ENCODE peak calls at places on chromosomes 16 and 17, in eight cellular contexts. Q is CD8-positive, alpha-beta T cell; U is AG09309; W is progenitor cell of endocrine pancreas; C is cardiac fibroblast; R is fibroblast of lung; Y is psoas muscle; D is endothelial cell. E is an unnamed sample.
A peak's percentile ranks its signal among the peaks of the same experiment; 100 is the strongest.

GRCh38 chr17:49061524-49061943 is 64.3 kb downstream of the IGF2BP1 start:
- DNase-seq in Q (no peak), U (no peak), W (no peak), C (peak; percentile 21), R (no peak), Y (no peak), D (no peak), E (no peak)

GRCh38 chr17:58318627-58319180 is 9.9 kb downstream of the TSPOAP1 start:
- DNase-seq in Q (no peak), U (no peak), W (no peak), C (no peak), R (no peak), Y (no peak), D (no peak), E (no peak)

GRCh38 chr17:50507871-50508572 is at the start of gene MYCBPAP:
- DNase-seq in Q (peak; percentile 68), U (no peak), W (peak; percentile 71), C (peak; percentile 77), R (peak; percentile 83), Y (peak; percentile 90), D (peak; percentile 77), E (peak; percentile 85)

GRCh38 chr16:65731840-65732239 is 610.0 kb upstream of the CDH11 start:
- DNase-seq in Q (no peak), U (no peak), W (no peak), C (no peak), R (no peak), Y (no peak), D (no peak), E (no peak)

GRCh38 chr17:19263621-19264010 is 26.4 kb downstream of the EPN2 start:
- DNase-seq in Q (no peak), U (no peak), W (no peak), C (peak; percentile 77), R (peak; percentile 59), Y (peak; percentile 82), D (no peak), E (no peak)

GRCh38 chr17:8122923-8123694 is 797 bp downstream of the HES7 start:
- DNase-seq in Q (no peak), U (no peak), W (no peak), C (peak; percentile 43), R (peak; percentile 39), Y (peak; percentile 72), D (no peak), E (no peak)

GRCh38 chr17:66378296-66378695 is 75.9 kb downstream of the PRKCA start:
- DNase-seq in Q (no peak), U (no peak), W (no peak), C (peak; percentile 23), R (no peak), Y (no peak), D (no peak), E (no peak)

GRCh38 chr17:48973806-48974205 is 5.4 kb upstream of the GIP start:
- DNase-seq in Q (no peak), U (no peak), W (no peak), C (no peak), R (no peak), Y (no peak), D (no peak), E (no peak)

GRCh38 chr16:67430504-67431076 is 331 bp upstream of the HSD11B2 start:
- DNase-seq in Q (no peak), U (no peak), W (peak; percentile 38), C (no peak), R (no peak), Y (no peak), D (peak; percentile 16), E (no peak)

GRCh38 chr17:72467841-72468653 is 347.2 kb downstream of the SOX9 start:
- DNase-seq in Q (no peak), U (peak; percentile 54), W (no peak), C (peak; percentile 61), R (peak; percentile 56), Y (peak; percentile 66), D (no peak), E (no peak)

GRCh38 chr17:56807723-56808122 is 26.0 kb downstream of the C17orf67 start:
- DNase-seq in Q (no peak), U (no peak), W (no peak), C (no peak), R (no peak), Y (no peak), D (no peak), E (no peak)

GRCh38 chr17:83199500-83200201 is 120.2 kb downstream of the METRNL start:
- DNase-seq in Q (no peak), U (peak; percentile 52), W (no peak), C (peak; percentile 81), R (no peak), Y (peak; percentile 78), D (no peak), E (no peak)

GRCh38 chr17:38440614-38441397 is 12.5 kb downstream of the ARHGAP23 start:
- DNase-seq in Q (no peak), U (no peak), W (no peak), C (no peak), R (no peak), Y (no peak), D (no peak), E (no peak)

GRCh38 chr17:69949931-69950330 is 125.1 kb upstream of the KCNJ16 start:
- DNase-seq in Q (no peak), U (peak; percentile 14), W (no peak), C (no peak), R (no peak), Y (no peak), D (no peak), E (no peak)

GRCh38 chr16:89200124-89200849 is at the start of gene SLC22A31:
- DNase-seq in Q (no peak), U (no peak), W (no peak), C (no peak), R (no peak), Y (peak; percentile 35), D (no peak), E (no peak)

GRCh38 chr17:76371656-76372628 is 12.5 kb upstream of the SPHK1 start:
- DNase-seq in Q (no peak), U (peak; percentile 92), W (no peak), C (peak; percentile 100), R (peak; percentile 98), Y (no peak), D (no peak), E (no peak)

GRCh38 chr17:77916771-77917481 is 41.6 kb upstream of the TNRC6C start:
- DNase-seq in Q (no peak), U (no peak), W (no peak), C (no peak), R (no peak), Y (no peak), D (no peak), E (no peak)

GRCh38 chr17:77919276-77919675 is 39.2 kb upstream of the TNRC6C start:
- DNase-seq in Q (no peak), U (no peak), W (no peak), C (no peak), R (no peak), Y (no peak), D (no peak), E (no peak)

GRCh38 chr17:77915594-77916021 is 42.9 kb upstream of the TNRC6C start:
- DNase-seq in Q (no peak), U (no peak), W (no peak), C (no peak), R (no peak), Y (no peak), D (no peak), E (no peak)

GRCh38 chr17:77916284-77916683 is 42.2 kb upstream of the TNRC6C start:
- DNase-seq in Q (no peak), U (no peak), W (no peak), C (no peak), R (no peak), Y (no peak), D (no peak), E (no peak)

GRCh38 chr17:77914440-77915254 is 43.9 kb upstream of the TNRC6C start:
- DNase-seq in Q (no peak), U (no peak), W (no peak), C (no peak), R (peak; percentile 22), Y (no peak), D (no peak), E (no peak)
- TF ChIP-seq CTCF in Q (no peak), U (no peak), W (peak; percentile 33), C (no peak), R (no peak), Y (no peak), D (no peak), E (no peak)

GRCh38 chr17:63827801-63828221 is 348 bp upstream of the FTSJ3 start:
- DNase-seq in Q (no peak), U (no peak), W (no peak), C (peak; percentile 17), R (no peak), Y (no peak), D (no peak), E (no peak)
- TF ChIP-seq CTCF in Q (peak; percentile 14), U (no peak), W (no peak), C (no peak), R (no peak), Y (no peak), D (no peak), E (no peak)

DNA sequence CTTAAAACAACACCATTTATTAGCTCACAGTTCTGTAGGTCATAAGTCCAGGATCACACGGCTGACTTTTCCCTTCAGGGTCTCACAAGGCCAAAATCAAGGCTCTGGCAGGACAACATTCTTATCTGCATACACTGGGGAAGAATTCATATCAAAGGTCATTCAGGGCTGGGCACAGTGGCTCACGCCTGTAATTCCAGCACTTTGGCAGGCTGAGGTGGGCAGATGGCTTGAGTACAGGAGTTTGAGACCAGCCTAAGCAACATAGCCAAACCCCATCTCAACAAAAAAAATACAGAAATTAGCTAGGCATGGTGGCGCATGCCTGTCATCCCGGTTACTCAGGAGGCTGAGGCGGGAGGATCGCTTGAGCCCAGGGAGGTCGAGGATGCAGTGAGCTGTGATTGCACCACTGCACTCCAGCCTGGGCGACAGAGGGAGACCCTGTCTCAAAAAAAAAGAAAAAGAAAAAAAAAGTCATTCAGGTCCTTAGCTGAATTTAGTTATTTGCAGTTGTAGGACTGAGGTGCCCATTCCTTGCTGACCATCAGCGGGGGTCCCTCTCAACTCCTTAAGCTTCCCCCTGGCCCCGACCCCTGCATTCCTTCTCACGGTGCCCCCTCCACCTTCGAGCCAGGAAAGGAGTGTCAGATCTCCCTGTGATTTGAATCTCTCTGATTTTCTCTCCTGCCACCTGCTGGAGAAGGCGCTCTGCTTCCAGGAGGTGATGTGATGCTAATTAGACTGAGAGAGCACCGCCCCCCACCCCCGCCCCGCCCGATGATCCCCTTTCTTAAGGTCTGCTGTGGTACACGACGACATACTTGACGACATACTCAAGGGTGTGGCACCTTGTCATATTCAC is 91.8 kb upstream of the CLEC18A start:
- DNase-seq in Q (no peak), U (no peak), W (no peak), C (no peak), R (no peak), Y (no peak), D (peak; percentile 39), E (no peak)
- TF ChIP-seq CTCF in Q (no peak), U (no peak), W (peak; percentile 20), C (peak; percentile 26), R (no peak), Y (peak; percentile 41), D (no peak), E (peak; percentile 55)

DNA sequence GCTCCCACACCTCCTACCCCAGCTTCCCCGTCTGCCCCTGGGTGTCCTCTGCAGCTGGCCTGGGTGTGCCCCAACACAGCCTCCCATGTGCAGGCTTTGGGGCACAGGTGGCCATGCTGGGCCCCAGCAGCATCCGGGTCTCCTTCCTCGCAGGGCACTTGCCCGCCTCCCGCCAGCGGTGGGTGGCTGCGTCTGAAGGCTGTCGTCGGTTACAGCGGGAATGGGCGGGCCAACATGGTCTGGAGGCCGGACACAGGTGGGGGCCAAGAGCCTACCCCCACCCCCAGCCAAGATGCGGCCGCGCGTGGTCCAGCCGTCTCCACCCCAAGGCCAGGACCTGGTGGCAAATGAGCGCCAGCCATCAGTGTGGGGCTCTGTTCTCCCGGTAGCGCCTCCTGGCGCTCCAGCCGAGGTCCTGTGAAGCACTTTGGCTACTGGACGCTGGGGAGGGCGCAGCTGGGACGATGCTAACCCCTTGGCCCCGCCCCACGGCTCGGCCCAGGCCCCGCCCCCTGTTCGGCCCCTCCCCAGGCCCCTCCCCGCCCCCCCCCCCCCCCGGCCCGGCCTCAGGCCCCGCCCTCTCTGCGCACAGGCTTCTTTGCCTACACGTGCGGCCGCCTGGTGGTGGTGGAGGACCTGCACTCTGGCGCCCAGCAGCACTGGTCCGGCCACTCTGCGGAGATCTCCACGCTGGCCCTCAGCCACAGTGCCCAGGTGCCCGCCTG is 7.3 kb upstream of the RHOT2 start:
- DNase-seq in Q (no peak), U (no peak), W (peak; percentile 51), C (peak; percentile 76), R (peak; percentile 80), Y (peak; percentile 96), D (peak; percentile 91), E (no peak)
- TF ChIP-seq CTCF in Q (no peak), U (peak; percentile 43), W (peak; percentile 57), C (peak; percentile 24), R (peak; percentile 37), Y (peak; percentile 47), D (peak; percentile 74), E (peak; percentile 78)

E was measured in type B pancreatic cell.